ENCODE peak calls at places on chromosomes 3 and 15, in four cellular contexts. N is K562, K is SK-N-SH, V is GM12878. B is an unnamed sample.

GRCh38 chr3:73848173-73848751 is 223.5 kb upstream of the PDZRN3 start:
- DNase-seq in N (no peak), K (peak), V (no peak), B (no peak)

GRCh38 chr3:52399131-52399530 is 45.8 kb downstream of the SEMA3G start:
- DNase-seq in N (no peak), K (no peak), V (no peak), B (no peak)

GRCh38 chr3:71064976-71065763 is 518.4 kb downstream of the FOXP1 start:
- DNase-seq in N (peak), K (no peak), V (no peak), B (peak)

GRCh38 chr15:98647774-98648653 is at the start of gene IGF1R:
- DNase-seq in N (peak), K (peak), V (no peak), B (no peak)

GRCh38 chr3:85603378-85603777 is 644.6 kb downstream of the CADM2 start:
- DNase-seq in N (no peak), K (no peak), V (no peak), B (no peak)

GRCh38 chr15:68818088-68818670 is 2.5 kb downstream of the ANP32A start:
- DNase-seq in N (peak), K (peak), V (no peak), B (peak)

GRCh38 chr3:110773413-110773954 is 298.1 kb upstream of the NECTIN3 start:
- DNase-seq in N (no peak), K (no peak), V (no peak), B (no peak)

GRCh38 chr3:30606301-30607031 is at the start of gene TGFBR2:
- DNase-seq in N (peak), K (peak), V (peak), B (peak)

GRCh38 chr15:88649286-88649733 is 10.5 kb downstream of the ISG20 start:
- DNase-seq in N (no peak), K (peak), V (no peak), B (no peak)

DNA sequence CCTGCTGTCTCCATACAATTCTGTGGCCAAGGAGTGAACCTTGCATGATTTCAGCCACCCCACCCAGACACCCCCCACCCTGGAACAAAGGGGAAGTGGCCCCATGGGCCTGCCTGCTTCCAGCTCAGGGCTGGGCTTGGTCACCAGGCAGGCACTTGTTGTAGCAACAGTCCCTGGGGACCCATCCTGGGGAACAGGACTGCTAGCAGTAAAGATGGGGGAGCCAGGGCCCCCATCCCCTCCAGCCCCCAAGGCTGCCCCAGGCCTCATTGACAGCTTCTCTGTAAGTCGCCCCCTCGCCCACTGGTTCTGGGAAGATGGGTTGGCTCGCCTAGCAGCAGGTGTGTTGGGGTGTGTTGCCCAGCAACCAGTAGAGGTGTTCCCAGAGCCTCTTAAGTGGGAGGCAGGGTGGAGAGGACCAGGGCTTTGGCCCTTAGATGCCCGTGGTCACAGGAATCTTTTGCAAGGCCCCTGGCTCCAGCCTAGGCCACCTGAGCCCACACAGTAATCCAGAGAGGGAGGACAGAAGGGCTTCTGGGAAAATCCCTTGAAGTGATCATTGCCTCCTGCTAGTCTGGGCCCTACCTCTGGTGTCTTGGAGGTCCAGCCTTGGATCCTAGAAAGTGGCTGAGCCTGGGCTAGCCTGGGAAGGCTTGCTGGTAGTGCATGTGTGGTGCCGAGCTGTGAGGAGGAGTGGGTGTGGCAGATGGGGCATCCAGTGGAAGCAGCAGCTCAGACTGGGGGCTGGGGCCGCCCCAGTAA is 48.9 kb downstream of the CYP11A1 start:
- DNase-seq in N (no peak), K (no peak), V (no peak), B (no peak)
- TF ChIP-seq NRF1 in N (no peak), K (no peak), V (no peak), B (no peak)

GRCh38 chr3:114519415-114519814 is 225.6 kb downstream of the TIGIT start:
- DNase-seq in N (no peak), K (peak), V (peak), B (no peak)
- TF ChIP-seq NRF1 in N (no peak), K (no peak), V (no peak), B (no peak)

DNA sequence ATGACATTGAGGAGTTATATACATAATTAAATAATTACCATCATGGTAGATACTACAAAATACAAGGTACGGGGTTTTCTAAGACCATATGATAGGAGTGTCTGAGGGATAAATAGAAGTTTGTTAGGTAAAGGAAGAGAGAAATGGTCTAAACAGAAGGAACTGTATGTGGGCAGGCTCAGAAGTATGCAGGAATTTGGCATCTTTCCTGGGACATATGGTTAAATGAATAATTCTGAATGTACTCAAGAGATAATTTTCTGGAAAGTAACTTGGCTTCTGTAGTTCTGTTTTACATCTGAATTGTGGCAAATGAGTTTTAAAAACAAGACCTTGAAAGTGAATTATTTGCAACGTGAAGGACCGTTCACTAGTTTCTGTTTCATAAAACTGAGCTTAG is 17.5 kb downstream of the LMCD1 start:
- DNase-seq in N (no peak), K (no peak), V (no peak), B (no peak)
- TF ChIP-seq NRF1 in N (no peak), K (no peak), V (no peak), B (no peak)

GRCh38 chr3:63096248-63097058 is 181.7 kb upstream of the SYNPR start:
- DNase-seq in N (peak), K (no peak), V (no peak), B (peak)

GRCh38 chr3:63092545-63092944 is 185.6 kb upstream of the SYNPR start:
- DNase-seq in N (no peak), K (no peak), V (no peak), B (no peak)

DNA sequence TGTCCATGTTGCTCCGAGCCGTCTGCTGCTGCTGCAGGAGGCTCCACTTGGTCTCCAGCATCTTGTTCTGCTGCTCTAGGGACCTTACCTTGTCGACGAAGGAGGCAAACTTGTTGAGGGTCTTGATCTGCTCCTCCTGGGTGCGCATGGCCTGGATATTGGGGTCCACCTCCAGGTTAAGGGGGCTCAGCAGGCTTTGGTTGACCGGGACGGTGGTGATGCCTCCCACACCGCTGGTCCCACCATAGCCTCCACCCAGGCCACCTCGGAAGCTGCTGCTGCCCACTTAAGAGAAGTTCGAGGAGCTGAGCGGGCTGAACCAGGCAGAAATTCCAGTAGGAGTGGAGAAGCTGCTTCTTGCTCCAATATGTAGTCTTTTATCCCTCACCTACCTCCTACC is 180.7 kb upstream of the SYNPR start:
- DNase-seq in N (no peak), K (no peak), V (no peak), B (no peak)
- TF ChIP-seq NRF1 in N (no peak), K (no peak), V (no peak), B (no peak)

GRCh38 chr15:45644437-45644836 is 9.6 kb downstream of the SQOR start:
- DNase-seq in N (no peak), K (no peak), V (no peak), B (no peak)

GRCh38 chr15:45647828-45648227 is 13.0 kb downstream of the SQOR start:
- DNase-seq in N (no peak), K (no peak), V (no peak), B (no peak)

GRCh38 chr15:45648521-45649200 is 13.8 kb downstream of the SQOR start:
- DNase-seq in N (no peak), K (no peak), V (no peak), B (no peak)

GRCh38 chr15:45645026-45645980 is 10.5 kb downstream of the SQOR start:
- DNase-seq in N (no peak), K (no peak), V (no peak), B (no peak)

GRCh38 chr15:45646220-45646619 is 11.4 kb downstream of the SQOR start:
- DNase-seq in N (no peak), K (no peak), V (no peak), B (no peak)
- TF ChIP-seq NRF1 in N (no peak), K (no peak), V (no peak), B (no peak)

GRCh38 chr3:196726788-196727675 is 12.6 kb upstream of the PAK2 start:
- DNase-seq in N (peak), K (no peak), V (no peak), B (no peak)
- TF ChIP-seq NRF1 in N (no peak), K (no peak), V (no peak), B (no peak)

GRCh38 chr3:104635872-104636580 is 730.7 kb upstream of the ALCAM start:
- DNase-seq in N (no peak), K (no peak), V (no peak), B (no peak)

GRCh38 chr3:104632947-104633346 is 733.8 kb upstream of the ALCAM start:
- DNase-seq in N (no peak), K (no peak), V (no peak), B (no peak)

GRCh38 chr3:104629038-104629437 is 737.7 kb upstream of the ALCAM start:
- DNase-seq in N (no peak), K (no peak), V (no peak), B (no peak)

GRCh38 chr3:104631254-104631653 is 735.5 kb upstream of the ALCAM start:
- DNase-seq in N (no peak), K (no peak), V (no peak), B (no peak)

GRCh38 chr3:104632521-104632920 is 734.2 kb upstream of the ALCAM start:
- DNase-seq in N (no peak), K (no peak), V (no peak), B (no peak)
- TF ChIP-seq NRF1 in N (no peak), K (no peak), V (no peak), B (no peak)

B was measured in H1.